ENCODE peak calls at places on chromosomes 3 and 15, in nine cellular contexts. S is endothelial cell of umbilical vein, M is colonic mucosa, U is body of pancreas, V is astrocyte of the spinal cord, N is mammary epithelial cell, P is GM06990, G is ovary, I is GM20000. J is an unnamed sample.
A peak's percentile ranks its signal among the peaks of the same experiment; 100 is the strongest.

GRCh38 chr3:87370007-87370406 is 93.6 kb upstream of the POU1F1 start:
- DNase-seq in S (no peak), M (no peak), U (no peak), V (peak; percentile 11), N (no peak), P (no peak), G (no peak), I (no peak), J (no peak)

GRCh38 chr15:45089712-45090373 is 24.1 kb downstream of the DUOX2 start:
- DNase-seq in S (no peak), M (no peak), U (no peak), V (no peak), N (no peak), P (no peak), G (no peak), I (no peak), J (no peak)

GRCh38 chr3:49775538-49775937 is 10.8 kb downstream of the IP6K1 start:
- DNase-seq in S (no peak), M (no peak), U (no peak), V (no peak), N (no peak), P (no peak), G (no peak), I (no peak), J (no peak)

GRCh38 chr3:52498134-52499054 is 3.3 kb downstream of the STAB1 start:
- DNase-seq in S (no peak), M (peak; percentile 41), U (no peak), V (peak; percentile 68), N (no peak), P (no peak), G (no peak), I (no peak), J (peak; percentile 80)

GRCh38 chr3:128052831-128053419 is 688 bp downstream of the SEC61A1 start:
- DNase-seq in S (peak; percentile 41), M (no peak), U (no peak), V (peak; percentile 15), N (no peak), P (no peak), G (no peak), I (no peak), J (no peak)

GRCh38 chr3:171317133-171317532 is 143.1 kb downstream of the TNIK start:
- DNase-seq in S (peak; percentile 46), M (no peak), U (no peak), V (no peak), N (no peak), P (no peak), G (no peak), I (no peak), J (no peak)

GRCh38 chr3:99909714-99910508 is 92.2 kb downstream of the CMSS1 start:
- DNase-seq in S (peak; percentile 61), M (no peak), U (peak; percentile 31), V (peak; percentile 72), N (peak; percentile 73), P (no peak), G (no peak), I (no peak), J (peak; percentile 66)

GRCh38 chr15:51796777-51797474 is 32.5 kb upstream of the TMOD3 start:
- DNase-seq in S (no peak), M (no peak), U (peak; percentile 19), V (no peak), N (no peak), P (no peak), G (no peak), I (no peak), J (no peak)

GRCh38 chr15:68307131-68307928 is 29.8 kb downstream of the FEM1B start:
- DNase-seq in S (no peak), M (peak; percentile 13), U (no peak), V (no peak), N (no peak), P (no peak), G (peak; percentile 15), I (no peak), J (no peak)

GRCh38 chr3:149450281-149450680 is 24.2 kb upstream of the TM4SF4 start:
- DNase-seq in S (no peak), M (no peak), U (no peak), V (no peak), N (no peak), P (no peak), G (no peak), I (no peak), J (peak; percentile 29)

GRCh38 chr3:195097331-195098255 is 173.4 kb downstream of the XXYLT1 start:
- DNase-seq in S (peak; percentile 31), M (no peak), U (no peak), V (no peak), N (peak; percentile 69), P (no peak), G (no peak), I (peak; percentile 41), J (no peak)

GRCh38 chr3:42762046-42762724 is 10.9 kb downstream of the CCDC13 start:
- DNase-seq in S (no peak), M (no peak), U (no peak), V (no peak), N (no peak), P (no peak), G (no peak), I (no peak), J (no peak)

DNA sequence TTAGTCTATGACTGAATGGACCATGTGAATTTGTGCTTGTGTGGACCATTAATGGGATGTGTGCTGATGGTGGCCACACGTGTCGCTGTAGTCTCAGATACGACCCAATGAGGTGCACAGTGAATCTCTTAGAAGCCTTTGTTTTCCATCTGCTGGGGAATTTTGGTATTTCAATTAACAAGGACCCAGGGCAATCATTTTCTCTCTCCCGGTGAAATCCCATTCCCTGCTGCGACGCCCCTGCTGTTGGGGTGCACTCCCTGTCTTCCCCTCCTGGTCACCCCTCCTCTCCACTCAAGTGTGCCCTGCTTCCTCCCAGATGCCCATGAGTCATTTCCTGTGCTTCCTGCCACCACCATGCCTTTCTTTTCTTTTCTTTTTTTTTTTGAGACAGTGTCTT is 32.7 kb downstream of the EBLN2 start:
- DNase-seq in S (peak; percentile 17), M (no peak), U (no peak), V (no peak), N (peak; percentile 64), P (no peak), G (no peak), I (no peak), J (no peak)
- TF ChIP-seq CTCF in S (no peak), M (no peak), U (no peak), V (peak; percentile 1), N (peak; percentile 66), P (peak; percentile 58), G (no peak), I (no peak), J (no peak)

DNA sequence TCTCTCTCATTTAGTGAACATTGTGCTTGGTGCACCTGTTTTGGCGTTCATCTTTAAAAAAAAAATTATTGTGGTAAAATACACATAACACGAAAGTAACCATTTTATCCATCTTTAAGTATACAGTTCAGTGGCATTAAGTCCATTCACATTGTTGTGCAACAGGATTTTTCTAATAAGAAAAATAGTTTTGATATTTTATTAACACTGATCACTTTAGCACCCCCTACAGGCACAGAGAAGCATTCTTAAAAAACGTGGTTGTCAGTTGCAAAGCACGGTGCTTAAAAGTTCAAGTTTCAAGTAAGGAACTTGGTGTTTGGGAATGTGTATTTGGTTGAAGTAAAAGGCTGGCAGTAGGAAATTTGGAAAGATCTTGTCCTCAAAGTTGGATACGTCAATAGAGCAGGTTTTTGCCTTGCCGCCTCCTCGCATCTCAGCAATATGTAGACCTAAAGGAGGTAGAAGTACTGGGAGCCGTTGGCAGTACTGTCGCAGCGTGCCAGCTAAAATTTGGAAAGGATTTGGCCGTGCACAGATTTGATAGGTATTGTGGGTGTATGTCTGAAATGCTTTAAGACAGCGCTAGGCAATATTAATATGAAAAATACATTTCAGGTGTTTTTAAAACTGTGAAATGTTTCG is 110.4 kb downstream of the LRRC28 start:
- DNase-seq in S (peak; percentile 18), M (no peak), U (no peak), V (peak; percentile 22), N (peak; percentile 14), P (no peak), G (no peak), I (no peak), J (peak; percentile 38)
- TF ChIP-seq CTCF in S (peak; percentile 48), M (peak; percentile 28), U (peak; percentile 24), V (peak; percentile 52), N (peak; percentile 66), P (peak; percentile 53), G (no peak), I (no peak), J (peak; percentile 55)

GRCh38 chr3:23489338-23490158 is 286.4 kb downstream of the UBE2E2 start:
- DNase-seq in S (peak; percentile 52), M (no peak), U (no peak), V (peak; percentile 37), N (no peak), P (no peak), G (no peak), I (no peak), J (no peak)

GRCh38 chr3:23492057-23492456 is 288.9 kb downstream of the UBE2E2 start:
- DNase-seq in S (no peak), M (no peak), U (no peak), V (no peak), N (no peak), P (no peak), G (no peak), I (no peak), J (no peak)

GRCh38 chr3:23493846-23494245 is 290.7 kb downstream of the UBE2E2 start:
- DNase-seq in S (no peak), M (no peak), U (no peak), V (no peak), N (no peak), P (no peak), G (no peak), I (no peak), J (no peak)

GRCh38 chr3:23488618-23489017 is 285.5 kb downstream of the UBE2E2 start:
- DNase-seq in S (no peak), M (no peak), U (no peak), V (no peak), N (no peak), P (no peak), G (no peak), I (no peak), J (no peak)

GRCh38 chr3:23490459-23490858 is 287.3 kb downstream of the UBE2E2 start:
- DNase-seq in S (peak; percentile 91), M (no peak), U (no peak), V (peak; percentile 66), N (peak; percentile 31), P (no peak), G (no peak), I (no peak), J (peak; percentile 59)
- TF ChIP-seq CTCF in S (no peak), M (no peak), U (no peak), V (no peak), N (no peak), P (no peak), G (no peak), I (no peak), J (no peak)

DNA sequence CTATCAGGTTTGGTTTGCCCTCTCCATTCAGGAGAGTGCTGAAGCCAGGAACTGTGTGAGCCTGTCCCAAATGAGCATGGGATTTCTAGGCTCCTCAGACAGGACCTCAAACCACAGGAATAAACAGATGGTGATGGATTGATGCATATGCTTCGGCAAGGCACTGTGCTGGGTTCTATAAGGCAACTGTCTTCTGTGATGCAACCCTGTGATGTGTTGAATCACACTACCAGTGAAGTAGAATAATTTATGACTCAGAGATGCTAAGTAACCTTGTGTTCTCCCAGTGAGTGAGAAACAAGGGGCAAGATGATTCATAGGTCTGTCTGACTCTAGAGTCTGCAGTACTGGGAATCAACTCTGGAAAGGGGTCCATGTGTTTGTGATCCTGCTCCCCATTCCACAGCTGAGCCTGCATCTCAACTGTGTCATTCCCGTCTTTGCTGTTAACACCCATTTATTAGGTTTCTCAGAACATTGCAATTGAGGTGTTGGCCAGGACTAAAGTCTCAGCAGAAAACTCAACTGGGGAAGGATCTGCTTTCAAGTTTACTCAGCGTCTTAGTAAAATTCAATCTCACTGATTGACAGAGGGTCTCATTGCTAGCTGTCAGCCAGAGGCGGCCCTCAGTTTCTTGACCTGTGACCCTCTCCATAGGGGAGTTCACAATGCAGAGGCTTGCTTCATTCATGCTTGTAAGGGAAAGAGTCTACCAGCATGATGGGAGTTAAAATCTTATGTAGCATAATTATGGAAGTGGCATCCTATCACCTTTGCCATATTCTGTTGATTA is 510.1 kb upstream of the CFAP20DC start:
- DNase-seq in S (no peak), M (no peak), U (no peak), V (peak; percentile 96), N (peak; percentile 99), P (no peak), G (no peak), I (no peak), J (peak; percentile 96)
- TF ChIP-seq CTCF in S (no peak), M (no peak), U (no peak), V (no peak), N (no peak), P (no peak), G (no peak), I (no peak), J (peak; percentile 16)

J was measured in fibroblast of the aortic adventitia.